ENCODE peak calls at places on chromosomes 4 and X, in five cellular contexts. E is astrocyte of the hippocampus, J is GM12865, S is NCI-H2081, F is retina. H is an unnamed sample.

GRCh38 chr4:140243345-140243753 is 89.4 kb upstream of the MAML3 start:
- DNase-seq in S (peak; percentile 64), F (no peak), J (peak; percentile 48), E (no peak), H (peak; percentile 88)

GRCh38 chr4:128349921-128350320 is 62.3 kb upstream of the PGRMC2 start:
- DNase-seq in S (no peak), E (no peak), J (no peak), F (no peak), H (peak; percentile 92)

GRCh38 chr4:138087181-138087714 is 154.9 kb downstream of the SLC7A11 start:
- DNase-seq in S (no peak), F (no peak), J (no peak), E (no peak), H (no peak)

GRCh38 chr4:152536545-152537182 is 772 bp upstream of the FBXW7 start:
- DNase-seq in J (peak; percentile 76), E (peak; percentile 59), S (peak; percentile 37), F (no peak), H (no peak)

GRCh38 chr4:99090511-99090910 is 1.9 kb upstream of the ADH5 start:
- DNase-seq in E (peak; percentile 28), S (no peak), J (no peak), F (no peak), H (no peak)

GRCh38 chrX:133670394-133670793 is 255.1 kb upstream of the GPC4 start:
- DNase-seq in E (peak; percentile 62), J (peak; percentile 6), F (peak; percentile 48), S (no peak), H (no peak)

GRCh38 chrX:1052021-1052420 is 160.4 kb downstream of the CRLF2 start:
- DNase-seq in E (no peak), F (no peak), J (no peak), S (no peak), H (no peak)

GRCh38 chrX:150062292-150063137 is 124.2 kb upstream of the EOLA2 start:
- DNase-seq in J (no peak), S (no peak), F (no peak), E (peak; percentile 42), H (no peak)

GRCh38 chr4:2186133-2186864 is 55.6 kb downstream of the HAUS3 start:
- DNase-seq in J (peak; percentile 34), F (no peak), S (peak; percentile 38), E (peak; percentile 60), H (peak; percentile 27)

GRCh38 chr4:177728361-177729152 is 286.3 kb upstream of the AGA start:
- DNase-seq in S (no peak), F (peak; percentile 2), E (no peak), J (peak; percentile 10), H (no peak)

H was measured in LNCaP clone FGC.